ENCODE peak calls at places on chromosomes 11 and 22, in seven cellular contexts. E is Calu3; K is CD4-positive, alpha-beta T cell; U is astrocyte of the spinal cord; C is endodermal cell; X is psoas muscle; F is stomach. Q is an unnamed sample.

GRCh38 chr11:110056956-110057355 is 36.2 kb upstream of the ZC3H12C start:
- DNase-seq in E (no peak), K (no peak), U (no peak), C (no peak), X (no peak), F (no peak), Q (no peak)

GRCh38 chr11:75946531-75947530 is 131.8 kb downstream of the UVRAG start:
- DNase-seq in E (no peak), K (no peak), U (peak; percentile 89), C (peak; percentile 48), X (no peak), F (no peak), Q (no peak)

GRCh38 chr11:112555491-112556364 is 295.1 kb upstream of the PLET1 start:
- DNase-seq in E (peak; percentile 67), K (peak; percentile 57), U (peak; percentile 8), C (peak; percentile 95), X (peak; percentile 54), F (peak; percentile 77), Q (peak; percentile 57)

GRCh38 chr11:24515632-24516031 is 18.8 kb downstream of the LUZP2 start:
- DNase-seq in E (no peak), K (no peak), U (no peak), C (peak; percentile 49), X (no peak), F (no peak), Q (no peak)

GRCh38 chr11:77126861-77127673 is 979 bp upstream of the MYO7A start:
- DNase-seq in E (peak; percentile 67), K (peak; percentile 49), U (peak; percentile 33), C (peak; percentile 88), X (peak; percentile 59), F (peak; percentile 60), Q (peak; percentile 43)

GRCh38 chr11:34222030-34222429 is 116.6 kb downstream of the NAT10 start:
- DNase-seq in E (no peak), K (no peak), U (no peak), C (no peak), X (no peak), F (no peak), Q (no peak)

GRCh38 chr11:129373489-129373953 is 2.1 kb upstream of the BARX2 start:
- DNase-seq in E (no peak), K (no peak), U (no peak), C (no peak), X (no peak), F (no peak), Q (no peak)

GRCh38 chr11:72221386-72221785 is 3.2 kb upstream of the INPPL1 start:
- DNase-seq in E (no peak), K (no peak), U (no peak), C (peak; percentile 50), X (no peak), F (peak; percentile 26), Q (no peak)

GRCh38 chr11:65606876-65607613 is 7.0 kb downstream of the MAP3K11 start:
- DNase-seq in E (no peak), K (no peak), U (peak; percentile 97), C (peak; percentile 100), X (peak; percentile 96), F (peak; percentile 95), Q (no peak)

GRCh38 chr11:35598254-35599125 is 19.8 kb upstream of the FJX1 start:
- DNase-seq in E (peak; percentile 48), K (no peak), U (no peak), C (no peak), X (no peak), F (no peak), Q (no peak)

GRCh38 chr11:125123947-125124633 is 12.7 kb upstream of the TMEM218 start:
- DNase-seq in E (no peak), K (no peak), U (peak; percentile 73), C (peak; percentile 87), X (peak; percentile 52), F (peak; percentile 74), Q (peak; percentile 56)
- TF ChIP-seq CTCF in E (no peak), K (peak; percentile 61), U (peak; percentile 69), C (peak; percentile 79), X (peak; percentile 65), F (no peak), Q (no peak)

DNA sequence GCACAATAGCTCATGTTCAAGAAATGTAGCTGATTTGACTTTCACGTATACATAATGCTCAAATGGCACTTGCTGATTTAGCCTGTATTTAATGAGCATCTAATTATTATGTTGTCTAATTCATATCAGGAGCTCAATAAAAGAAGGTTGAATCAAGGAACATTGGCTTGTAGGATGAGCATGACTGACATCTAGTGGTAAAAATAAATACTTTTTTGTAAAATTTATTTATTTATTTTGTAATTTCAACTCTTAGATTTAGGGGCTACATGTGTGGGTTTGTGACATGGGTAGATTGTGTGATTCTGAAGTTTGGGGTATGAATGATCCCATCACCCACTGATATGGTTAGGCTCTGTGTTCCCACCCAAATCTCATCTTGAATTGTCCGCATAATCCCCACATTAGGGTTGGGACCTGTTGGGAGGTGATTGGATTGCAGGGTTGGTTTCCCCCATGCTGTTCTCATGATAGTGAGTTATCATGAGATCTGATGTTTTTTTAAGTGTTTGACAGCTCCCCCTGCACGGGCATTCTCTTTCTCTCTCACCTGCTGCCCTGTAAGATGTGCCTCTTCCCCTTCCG is 1.7 kb upstream of the OR52E5 start:
- DNase-seq in E (no peak), K (no peak), U (peak; percentile 4), C (peak; percentile 47), X (no peak), F (no peak), Q (peak; percentile 13)
- TF ChIP-seq CTCF in E (no peak), K (peak; percentile 48), U (peak; percentile 24), C (peak; percentile 72), X (peak; percentile 37), F (no peak), Q (peak; percentile 34)

DNA sequence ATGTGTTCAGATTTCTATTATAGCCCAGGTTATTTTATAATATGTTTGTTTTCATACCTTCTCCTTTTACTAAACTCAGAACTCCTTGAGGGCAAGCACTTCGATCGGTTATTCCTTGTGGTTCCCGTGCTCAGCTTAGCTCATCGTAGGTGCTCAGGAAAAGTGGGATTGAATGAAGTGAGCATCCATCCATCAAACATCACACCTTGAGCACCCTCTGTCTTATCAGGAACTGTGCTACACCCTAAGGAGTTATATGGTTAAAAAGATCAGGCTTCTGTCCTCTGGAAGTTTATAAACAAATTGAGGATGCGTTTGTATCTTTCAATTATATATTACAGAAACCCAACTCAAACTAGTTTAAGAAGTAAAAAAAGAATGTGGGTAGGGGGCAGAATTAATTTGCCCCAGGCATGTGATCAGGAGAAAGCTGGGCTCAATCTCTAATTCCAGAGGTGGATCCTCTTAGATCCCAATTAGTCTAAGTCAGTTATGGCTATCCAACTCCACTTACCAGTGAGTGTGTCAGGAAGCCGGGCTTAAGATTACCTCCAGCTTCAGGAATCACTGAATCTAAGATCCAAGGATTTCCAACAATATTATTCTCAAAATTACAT is 59.9 kb upstream of the RRAS2 start:
- DNase-seq in E (no peak), K (no peak), U (no peak), C (peak; percentile 75), X (no peak), F (no peak), Q (peak; percentile 81)
- TF ChIP-seq CTCF in E (no peak), K (no peak), U (peak; percentile 35), C (peak; percentile 77), X (no peak), F (no peak), Q (peak; percentile 61)

DNA sequence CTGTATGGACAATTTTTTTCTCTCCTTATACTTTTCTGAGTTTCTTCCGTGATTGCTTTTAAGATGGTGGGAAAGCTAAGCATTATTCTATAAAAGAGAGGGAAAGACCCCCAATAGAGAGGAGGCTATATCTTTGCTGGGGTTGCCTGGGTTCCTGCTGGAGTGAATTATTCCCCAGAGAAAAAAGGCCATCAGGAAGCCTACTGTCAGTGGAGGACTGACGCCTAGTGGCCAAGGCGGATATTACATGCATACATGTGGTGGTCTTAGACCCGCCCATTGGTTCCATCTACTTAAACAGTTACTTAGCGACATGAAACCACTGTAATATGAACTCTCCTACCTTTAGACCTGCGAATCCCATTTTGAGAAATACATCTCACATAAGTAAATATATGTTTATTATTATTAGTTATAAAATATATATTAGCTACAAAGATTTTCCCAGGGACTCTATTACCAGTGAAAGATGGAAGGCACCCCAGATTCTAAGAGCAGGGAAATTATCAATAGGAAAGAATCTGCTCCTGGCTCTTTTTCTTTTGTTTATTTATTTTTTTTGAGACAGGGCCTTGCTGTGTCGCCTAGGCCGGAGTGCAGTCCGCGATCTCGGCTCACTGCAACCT is 15.7 kb upstream of the PGA3 start:
- DNase-seq in E (peak; percentile 78), K (peak; percentile 79), U (peak; percentile 75), C (peak; percentile 93), X (peak; percentile 69), F (peak; percentile 86), Q (peak; percentile 73)
- TF ChIP-seq CTCF in E (peak; percentile 91), K (peak; percentile 99), U (peak; percentile 95), C (peak; percentile 95), X (peak; percentile 93), F (no peak), Q (peak; percentile 88)

DNA sequence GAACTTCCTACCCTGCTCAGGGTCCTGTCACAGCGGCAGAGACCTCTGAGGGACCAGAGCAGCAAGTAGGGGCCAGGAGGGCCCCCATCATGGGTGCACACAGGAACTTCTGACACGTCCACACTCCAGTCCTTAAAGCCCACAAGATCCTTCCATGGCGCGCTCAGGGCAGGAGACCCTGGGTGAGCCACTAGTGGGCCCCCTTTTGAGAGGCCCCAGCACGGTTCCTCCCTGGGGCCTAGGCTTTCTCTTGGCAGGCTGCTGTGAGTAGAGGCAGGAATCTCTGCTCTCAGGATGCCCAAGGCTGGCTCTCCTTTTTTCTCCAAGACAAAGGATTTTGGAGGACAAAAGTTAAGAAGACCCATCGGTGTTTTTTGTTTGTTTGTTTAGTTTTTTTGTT is 22.4 kb downstream of the RPS6KA4 start:
- DNase-seq in E (no peak), K (no peak), U (no peak), C (no peak), X (no peak), F (no peak), Q (no peak)
- TF ChIP-seq CTCF in E (no peak), K (no peak), U (no peak), C (peak; percentile 22), X (no peak), F (no peak), Q (no peak)

GRCh38 chr22:22098457-22099193 is 116.0 kb upstream of the TOP3B start:
- DNase-seq in E (no peak), K (no peak), U (no peak), C (no peak), X (no peak), F (no peak), Q (no peak)

GRCh38 chr22:22097727-22098228 is 115.2 kb upstream of the TOP3B start:
- DNase-seq in E (no peak), K (no peak), U (no peak), C (no peak), X (no peak), F (no peak), Q (no peak)

GRCh38 chr22:22099194-22099486 is 116.6 kb upstream of the TOP3B start:
- DNase-seq in E (no peak), K (no peak), U (no peak), C (no peak), X (no peak), F (no peak), Q (no peak)

GRCh38 chr22:22103078-22103593 is 120.5 kb upstream of the TOP3B start:
- DNase-seq in E (no peak), K (no peak), U (no peak), C (peak; percentile 88), X (no peak), F (no peak), Q (peak; percentile 20)

GRCh38 chr22:22099833-22100812 is 117.5 kb upstream of the TOP3B start:
- DNase-seq in E (no peak), K (no peak), U (no peak), C (peak; percentile 71), X (no peak), F (no peak), Q (peak; percentile 15)
- TF ChIP-seq CTCF in E (no peak), K (no peak), U (peak; percentile 63), C (peak; percentile 76), X (no peak), F (no peak), Q (peak; percentile 10)

Q was measured in MCF 10A.